ENCODE peak calls at places on chromosomes 5 and 9, in eight cellular contexts. M, T, V, L, K, S, X and I are unnamed samples.

GRCh38 chr5:172370648-172371248 is 83.6 kb downstream of the SH3PXD2B start:
- DNase-seq in X (peak), L (no peak), M (no peak), V (peak), T (peak), S (no peak), K (no peak), I (no peak)

GRCh38 chr9:79164396-79164795 is 407.4 kb upstream of the TLE4 start:
- DNase-seq in V (peak), X (no peak), T (peak), M (no peak), L (no peak), K (no peak), S (no peak), I (no peak)

GRCh38 chr5:3784854-3785253 is 189.2 kb downstream of the IRX1 start:
- DNase-seq in K (no peak), S (no peak), X (no peak), V (no peak), M (no peak), T (no peak), L (no peak), I (no peak)

GRCh38 chr5:3602713-3603502 is 7.3 kb downstream of the IRX1 start:
- DNase-seq in S (no peak), X (no peak), L (no peak), K (peak), V (peak), M (peak), T (no peak), I (peak)

GRCh38 chr9:136538599-136539426 is 7.0 kb downstream of the NOTCH1 start:
- DNase-seq in V (no peak), S (no peak), X (no peak), M (no peak), T (peak), L (no peak), K (no peak), I (no peak)

GRCh38 chr5:113489299-113489698 is 1.0 kb upstream of the MCC start:
- DNase-seq in S (peak), L (peak), X (peak), M (no peak), T (peak), K (no peak), V (peak), I (no peak)

GRCh38 chr5:103801681-103802080 is 239.1 kb upstream of the NUDT12 start:
- DNase-seq in M (no peak), S (no peak), X (no peak), T (no peak), L (no peak), V (peak), K (no peak), I (no peak)

GRCh38 chr5:77208507-77209163 is 1.8 kb upstream of the PDE8B start:
- DNase-seq in M (no peak), S (no peak), X (no peak), L (peak), V (no peak), K (no peak), T (no peak), I (no peak)

GRCh38 chr5:60260658-60261057 is 367.1 kb upstream of the PDE4D start:
- DNase-seq in X (no peak), M (no peak), S (no peak), V (no peak), T (no peak), L (no peak), K (no peak), I (no peak)

GRCh38 chr9:97307091-97307490 is 368 bp upstream of the CCDC180 start:
- DNase-seq in T (peak), K (peak), V (peak), L (peak), M (no peak), X (no peak), S (peak), I (peak)

GRCh38 chr5:76813982-76814562 is 4.8 kb upstream of the F2RL1 start:
- DNase-seq in M (no peak), K (no peak), S (peak), X (no peak), T (peak), V (peak), L (no peak), I (no peak)

GRCh38 chr9:70959366-70959765 is 162.1 kb downstream of the TRPM3 start:
- DNase-seq in K (no peak), X (no peak), M (no peak), S (no peak), L (no peak), V (no peak), T (no peak), I (no peak)

DNA sequence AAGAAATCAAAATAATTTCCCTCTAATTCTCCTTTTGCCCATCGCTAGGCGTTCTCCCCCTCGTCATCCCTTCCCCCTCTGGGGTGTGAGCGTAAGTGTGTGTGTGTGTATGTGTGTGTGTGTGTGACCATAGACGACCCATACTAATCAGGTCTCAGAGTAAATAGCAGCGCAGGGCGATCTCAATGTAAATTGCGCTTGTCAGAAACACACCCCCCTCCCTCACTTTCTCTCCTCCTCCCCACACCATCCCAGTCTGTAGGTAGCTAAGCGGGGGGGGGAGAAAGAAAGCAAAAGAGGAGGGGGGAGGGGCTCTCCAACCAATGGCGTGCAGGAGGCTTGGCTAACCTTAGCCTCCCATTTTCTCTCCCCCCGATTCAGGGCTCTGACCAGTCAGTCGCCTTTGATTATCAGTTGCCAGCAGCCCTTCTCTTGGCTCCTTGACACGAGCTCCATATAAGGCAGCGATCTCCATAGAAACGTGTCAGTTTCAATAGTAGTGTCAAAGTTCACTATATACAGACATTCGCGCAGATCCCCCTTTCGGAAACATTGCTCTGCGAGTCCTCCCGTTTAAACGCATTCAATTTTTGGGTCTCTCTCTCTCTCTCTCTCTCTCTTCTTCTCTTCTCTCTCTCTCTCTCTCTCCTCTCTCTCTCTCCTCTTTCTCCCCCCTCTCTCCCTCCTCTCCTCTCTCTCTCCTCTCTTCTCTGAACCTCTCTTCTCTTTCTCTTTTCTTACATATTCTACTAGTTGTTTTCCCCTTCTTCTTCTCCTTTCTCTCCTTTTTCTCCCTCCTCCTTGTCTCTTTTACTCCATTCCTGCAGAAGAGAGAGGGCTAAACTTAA is at the start of gene NR2F1:
- DNase-seq in T (peak), S (no peak), V (peak), L (no peak), M (no peak), X (peak), K (no peak), I (peak)
- TF ChIP-seq CTCF in T (no peak), S (no peak), V (no peak), L (peak), M (no peak), X (no peak), K (no peak), I (no peak)

GRCh38 chr5:139711067-139711851 is 63.1 kb downstream of the CXXC5 start:
- DNase-seq in V (peak), L (peak), M (no peak), K (no peak), S (no peak), X (peak), T (peak), I (no peak)
- TF ChIP-seq CTCF in V (no peak), L (no peak), M (no peak), K (no peak), S (peak), X (no peak), T (no peak), I (peak)

GRCh38 chr5:38734353-38734752 is 111.5 kb upstream of the OSMR start:
- DNase-seq in T (no peak), V (no peak), X (no peak), L (no peak), S (no peak), K (no peak), M (no peak), I (no peak)

GRCh38 chr5:38731461-38731860 is 114.4 kb upstream of the OSMR start:
- DNase-seq in M (no peak), T (no peak), S (no peak), X (no peak), K (no peak), L (no peak), V (no peak), I (no peak)

GRCh38 chr5:38738898-38739743 is 106.7 kb upstream of the OSMR start:
- DNase-seq in X (no peak), K (no peak), V (peak), T (peak), L (no peak), S (no peak), M (no peak), I (no peak)

DNA sequence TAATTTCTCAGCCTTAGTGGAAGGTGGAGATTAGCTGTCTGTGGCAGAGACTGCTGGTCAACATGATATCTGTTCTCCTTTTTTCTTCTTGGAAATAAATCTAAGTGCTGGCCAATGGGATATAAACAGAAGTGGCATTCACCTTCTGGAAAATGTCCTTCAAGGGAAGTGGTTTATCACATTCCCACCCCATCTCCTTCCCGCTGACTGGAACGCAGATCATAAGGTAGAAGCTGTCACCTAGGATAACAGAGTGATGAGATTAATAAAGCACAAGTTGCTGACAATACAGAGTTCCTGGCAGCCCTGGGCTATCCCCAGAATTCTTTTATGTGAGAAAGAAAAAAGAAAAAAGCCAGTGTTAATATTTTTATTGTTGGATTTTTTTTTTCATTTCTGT is 109.7 kb upstream of the OSMR start:
- DNase-seq in L (no peak), V (no peak), T (no peak), S (no peak), K (no peak), M (no peak), X (no peak), I (no peak)
- TF ChIP-seq CTCF in L (no peak), V (no peak), T (no peak), S (no peak), K (no peak), M (no peak), X (no peak), I (no peak)

DNA sequence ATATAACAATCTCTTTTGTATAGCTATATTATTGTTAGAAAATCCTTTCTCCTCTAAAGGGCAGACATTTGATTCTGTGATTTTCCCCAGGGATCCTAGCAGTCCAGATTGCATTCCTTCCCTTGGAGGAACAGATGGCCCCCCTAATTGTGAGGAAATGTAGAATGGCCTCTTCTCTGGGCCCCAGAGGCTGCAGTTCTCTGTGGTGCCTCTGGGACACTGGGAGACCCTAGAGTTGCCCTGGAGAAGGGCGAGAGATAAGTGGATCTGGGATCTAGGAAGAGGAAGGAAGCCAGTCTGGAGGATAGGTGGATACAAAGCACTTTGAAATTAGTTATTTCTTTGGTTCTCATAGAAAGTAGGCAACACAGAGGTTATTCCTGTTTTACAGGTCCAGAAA is 1.9 kb upstream of the HINT2 start:
- DNase-seq in S (no peak), M (no peak), L (no peak), X (no peak), V (no peak), T (no peak), K (no peak), I (no peak)
- TF ChIP-seq CTCF in S (no peak), M (no peak), L (no peak), X (no peak), V (no peak), T (no peak), K (no peak), I (peak)

GRCh38 chr9:130895481-130896232 is 955 bp downstream of the QRFP start:
- DNase-seq in S (no peak), L (no peak), K (no peak), T (no peak), X (no peak), M (no peak), V (no peak), I (no peak)
- TF ChIP-seq CTCF in S (no peak), L (no peak), K (no peak), T (no peak), X (no peak), M (no peak), V (no peak), I (no peak)